ENCODE peak calls at places on chromosomes 2 and 18, in seven cellular contexts. S, A, C, Z, E, F and J are unnamed samples.
A peak's percentile ranks its signal among the peaks of the same experiment; 100 is the strongest.

GRCh38 chr18:31325051-31325450 is 7.1 kb downstream of the DSG1 start:
- DNase-seq in S (peak; percentile 71), A (no peak), F (no peak), Z (peak; percentile 30), C (no peak), E (no peak), J (no peak)

GRCh38 chr18:11514267-11514666 is 95.1 kb upstream of the SLC35G4 start:
- DNase-seq in E (no peak), S (no peak), Z (no peak), F (no peak), C (no peak), A (no peak), J (no peak)

GRCh38 chr18:61955644-61956043 is 62.8 kb upstream of the RNF152 start:
- DNase-seq in F (no peak), A (no peak), C (no peak), Z (no peak), S (no peak), E (no peak), J (peak; percentile 37)

GRCh38 chr2:106207246-106207645 is 13.1 kb upstream of the UXS1 start:
- DNase-seq in Z (no peak), S (no peak), C (no peak), A (no peak), F (no peak), E (no peak), J (no peak)

GRCh38 chr2:38997784-38998183 is 108.1 kb downstream of the ARHGEF33 start:
- DNase-seq in E (no peak), Z (peak; percentile 85), S (peak; percentile 98), A (no peak), F (peak; percentile 14), C (no peak), J (no peak)

GRCh38 chr2:132599556-132599955 is 70.4 kb downstream of the LYPD1 start:
- DNase-seq in E (no peak), F (no peak), Z (no peak), S (no peak), A (no peak), C (no peak), J (no peak)

GRCh38 chr2:30480703-30481322 is 33.8 kb downstream of the LCLAT1 start:
- DNase-seq in F (no peak), A (no peak), E (no peak), Z (no peak), S (no peak), C (no peak), J (no peak)

GRCh38 chr2:211144078-211144477 is 587.7 kb downstream of the CPS1 start:
- DNase-seq in F (no peak), C (no peak), S (peak; percentile 5), E (no peak), A (no peak), Z (peak; percentile 48), J (no peak)

GRCh38 chr2:104969564-104969963 is 68.3 kb upstream of the MRPS9 start:
- DNase-seq in F (no peak), Z (peak; percentile 14), C (no peak), E (peak; percentile 23), S (no peak), A (no peak), J (no peak)

GRCh38 chr18:22434973-22435608 is 17.4 kb upstream of the CTAGE1 start:
- DNase-seq in C (no peak), A (no peak), S (peak; percentile 91), F (no peak), E (no peak), Z (peak; percentile 34), J (no peak)

GRCh38 chr18:44943201-44943881 is 262.7 kb downstream of the SETBP1 start:
- DNase-seq in Z (no peak), F (no peak), S (no peak), C (no peak), A (no peak), E (peak; percentile 39), J (no peak)

GRCh38 chr2:166539340-166540162 is 45.5 kb upstream of the SCN7A start:
- DNase-seq in A (peak; percentile 51), E (no peak), Z (peak; percentile 62), C (peak; percentile 39), S (peak; percentile 84), F (peak; percentile 64), J (peak; percentile 12)

GRCh38 chr2:98528349-98528748 is 80.0 kb downstream of the COA5 start:
- DNase-seq in Z (no peak), C (no peak), A (no peak), S (no peak), E (no peak), F (no peak), J (no peak)

GRCh38 chr2:26652361-26653041 is 11.3 kb upstream of the CIB4 start:
- DNase-seq in F (no peak), E (no peak), A (no peak), Z (no peak), S (peak; percentile 12), C (peak; percentile 92), J (no peak)

GRCh38 chr2:62032096-62032495 is 126.6 kb downstream of the COMMD1 start:
- DNase-seq in C (no peak), A (no peak), S (no peak), Z (no peak), E (no peak), F (no peak), J (no peak)
- TF ChIP-seq RFX5 in C (no peak), A (no peak), S (no peak), Z (no peak), E (no peak), F (no peak), J (no peak)

DNA sequence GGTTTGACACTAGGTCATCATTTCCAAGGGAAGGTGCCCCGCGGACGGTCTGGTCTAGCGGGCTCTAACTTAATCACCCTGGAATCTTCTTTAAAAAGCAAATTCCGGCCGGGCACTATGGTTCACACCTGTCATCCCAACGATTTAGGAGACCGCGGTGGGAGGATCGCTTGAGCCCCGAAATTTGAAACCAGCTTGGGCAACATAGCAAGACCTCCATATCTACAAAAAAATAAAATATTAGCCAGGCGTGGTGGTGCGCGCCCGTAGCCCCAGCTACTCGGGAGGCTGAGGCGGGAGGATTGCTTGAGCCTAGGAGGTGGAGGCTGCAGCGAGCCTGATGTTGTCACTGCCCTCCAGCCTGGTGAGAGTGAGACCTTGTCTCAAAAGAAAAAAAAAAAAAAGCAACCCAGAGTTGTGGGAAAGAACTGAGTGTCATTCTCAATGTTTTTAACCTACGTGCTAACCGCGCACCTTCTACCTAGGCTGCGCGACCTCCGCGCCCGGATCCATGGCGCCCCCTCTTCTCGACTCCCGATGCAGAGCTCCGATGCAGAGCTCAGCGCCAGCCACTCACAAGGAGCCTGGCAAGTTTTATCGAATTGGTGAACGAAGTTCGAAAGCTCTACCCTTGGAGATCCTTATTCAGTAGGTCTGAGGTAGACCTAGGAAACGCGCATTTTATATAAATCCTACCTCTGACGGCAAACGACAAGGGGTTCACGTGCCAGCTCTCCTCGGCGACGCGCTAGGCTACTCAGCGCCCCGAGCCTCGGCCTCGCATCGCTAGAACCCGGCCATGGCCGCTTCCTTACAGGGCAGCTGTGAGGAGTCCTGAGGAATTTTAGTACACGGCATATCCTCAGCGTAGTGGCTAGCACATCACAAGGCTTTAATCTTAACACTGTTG is 877 bp upstream of the TWSG1 start:
- DNase-seq in A (no peak), F (no peak), S (no peak), E (peak; percentile 15), Z (no peak), C (no peak), J (no peak)
- TF ChIP-seq RFX5 in A (no peak), F (no peak), S (no peak), E (no peak), Z (no peak), C (no peak), J (no peak)

DNA sequence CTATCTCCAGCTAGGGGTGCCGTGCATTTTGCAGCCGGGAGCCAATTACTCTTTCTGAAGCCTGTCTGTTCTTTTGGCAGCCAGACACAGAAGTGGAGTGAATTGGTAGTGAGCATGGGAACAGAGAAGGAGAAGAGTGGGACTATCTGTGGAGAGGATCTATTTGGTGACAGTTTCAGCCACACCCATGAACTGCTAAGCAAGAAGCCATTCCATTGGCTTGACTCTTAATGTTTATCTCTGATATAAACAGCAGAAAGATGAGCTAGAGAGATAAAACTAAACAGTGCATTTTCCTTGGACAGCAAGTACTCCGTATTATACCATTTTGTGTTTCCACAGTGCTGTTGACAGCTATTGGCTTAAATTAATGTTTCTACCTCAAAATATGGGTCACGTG is 259.6 kb upstream of the THUMPD2 start:
- DNase-seq in E (no peak), A (no peak), S (peak; percentile 54), F (no peak), C (no peak), Z (no peak), J (no peak)
- TF ChIP-seq RFX5 in E (no peak), A (no peak), S (no peak), F (no peak), C (no peak), Z (no peak), J (no peak)

GRCh38 chr2:234291765-234292204 is 205.1 kb downstream of the ARL4C start:
- DNase-seq in C (no peak), F (no peak), A (no peak), Z (peak; percentile 63), E (no peak), S (peak; percentile 77), J (no peak)
- TF ChIP-seq RFX5 in C (no peak), F (no peak), A (no peak), Z (no peak), E (no peak), S (no peak), J (no peak)

GRCh38 chr18:56374005-56374655 is 264.3 kb downstream of the TXNL1 start:
- DNase-seq in F (no peak), A (no peak), S (peak; percentile 26), Z (peak; percentile 47), E (no peak), C (no peak), J (no peak)
- TF ChIP-seq RFX5 in F (no peak), A (no peak), S (no peak), Z (no peak), E (no peak), C (no peak), J (no peak)

GRCh38 chr2:71789556-71790219 is 336.3 kb downstream of the DYSF start:
- DNase-seq in F (no peak), A (peak; percentile 30), Z (peak; percentile 52), S (no peak), E (no peak), C (no peak), J (no peak)
- TF ChIP-seq RFX5 in F (no peak), A (no peak), Z (no peak), S (no peak), E (no peak), C (no peak), J (no peak)